ENCODE peak calls at places on chromosomes 7 and 10, in four cellular contexts. One of them, this sample, is unnamed.

GRCh38 chr7:116588641-116589594 is 64.1 kb downstream of the CAV1 start:
- DNase-seq in spleen: no peak
- DNase-seq in HCT116: peak
- DNase-seq in Peyer's patch: no peak
- DNase-seq in this sample: peak

GRCh38 chr7:27156901-27157716 is 634 bp upstream of the HOXA7 start:
- DNase-seq in spleen: peak
- DNase-seq in HCT116: no peak
- DNase-seq in Peyer's patch: peak
- DNase-seq in this sample: no peak

GRCh38 chr10:115948415-115948814 is 324.6 kb downstream of the GFRA1 start:
- DNase-seq in spleen: no peak
- DNase-seq in HCT116: no peak
- DNase-seq in Peyer's patch: no peak
- DNase-seq in this sample: peak

GRCh38 chr10:25226775-25227682 is 52.2 kb downstream of the GPR158 start:
- DNase-seq in spleen: no peak
- DNase-seq in HCT116: peak
- DNase-seq in Peyer's patch: no peak
- DNase-seq in this sample: peak

GRCh38 chr7:121395494-121395960 is 581 bp downstream of the FAM3C start:
- DNase-seq in spleen: peak
- DNase-seq in HCT116: no peak
- DNase-seq in Peyer's patch: peak
- DNase-seq in this sample: peak

GRCh38 chr7:88344956-88345832 is 38.5 kb upstream of the STEAP4 start:
- DNase-seq in spleen: peak
- DNase-seq in HCT116: peak
- DNase-seq in Peyer's patch: no peak
- DNase-seq in this sample: peak

GRCh38 chr10:124611738-124612137 is 132.4 kb downstream of the FAM53B start:
- DNase-seq in spleen: peak
- DNase-seq in HCT116: no peak
- DNase-seq in Peyer's patch: peak
- DNase-seq in this sample: peak

GRCh38 chr10:80468806-80469421 is 14.8 kb downstream of the TSPAN14 start:
- DNase-seq in spleen: no peak
- DNase-seq in HCT116: no peak
- DNase-seq in Peyer's patch: no peak
- DNase-seq in this sample: no peak

GRCh38 chr10:110993024-110993693 is 73.8 kb downstream of the SHOC2 start:
- DNase-seq in spleen: no peak
- DNase-seq in HCT116: no peak
- DNase-seq in Peyer's patch: no peak
- DNase-seq in this sample: peak

GRCh38 chr7:30142710-30143109 is 7.9 kb downstream of the MTURN start:
- DNase-seq in spleen: no peak
- DNase-seq in HCT116: peak
- DNase-seq in Peyer's patch: no peak
- DNase-seq in this sample: no peak

GRCh38 chr7:490461-491291 is 29.0 kb downstream of the PDGFA start:
- DNase-seq in spleen: peak
- DNase-seq in HCT116: no peak
- DNase-seq in Peyer's patch: no peak
- DNase-seq in this sample: no peak

GRCh38 chr7:92461027-92462003 is 14.0 kb downstream of the GATAD1 start:
- DNase-seq in spleen: no peak
- DNase-seq in HCT116: peak
- DNase-seq in Peyer's patch: no peak
- DNase-seq in this sample: peak

GRCh38 chr7:83065714-83066113 is 97.0 kb downstream of the PCLO start:
- DNase-seq in spleen: no peak
- DNase-seq in HCT116: no peak
- DNase-seq in Peyer's patch: no peak
- DNase-seq in this sample: peak

GRCh38 chr7:27314111-27314510 is 71.5 kb downstream of the EVX1 start:
- DNase-seq in spleen: no peak
- DNase-seq in HCT116: no peak
- DNase-seq in Peyer's patch: no peak
- DNase-seq in this sample: no peak

GRCh38 chr10:99711129-99711719 is 20.7 kb downstream of the COX15 start:
- DNase-seq in spleen: no peak
- DNase-seq in HCT116: peak
- DNase-seq in Peyer's patch: no peak
- DNase-seq in this sample: peak

GRCh38 chr10:3126741-3127342 is 45.7 kb downstream of the PITRM1 start:
- DNase-seq in spleen: no peak
- DNase-seq in HCT116: no peak
- DNase-seq in Peyer's patch: no peak
- DNase-seq in this sample: no peak

GRCh38 chr10:94077042-94077441 is 83.3 kb downstream of the PLCE1 start:
- DNase-seq in spleen: no peak
- DNase-seq in HCT116: no peak
- DNase-seq in Peyer's patch: no peak
- DNase-seq in this sample: no peak

GRCh38 chr10:86258488-86258887 is 108.1 kb downstream of the GRID1 start:
- DNase-seq in spleen: no peak
- DNase-seq in HCT116: no peak
- DNase-seq in Peyer's patch: no peak
- DNase-seq in this sample: no peak

GRCh38 chr7:4682621-4683042 is 537 bp downstream of the FOXK1 start:
- DNase-seq in spleen: peak
- DNase-seq in HCT116: no peak
- DNase-seq in Peyer's patch: peak
- DNase-seq in this sample: peak

GRCh38 chr10:69104994-69105790 is 17.3 kb downstream of the SRGN start:
- DNase-seq in spleen: no peak
- DNase-seq in HCT116: no peak
- DNase-seq in Peyer's patch: no peak
- DNase-seq in this sample: no peak

GRCh38 chr7:108093903-108094302 is 36.3 kb downstream of the LAMB4 start:
- DNase-seq in spleen: no peak
- DNase-seq in HCT116: no peak
- DNase-seq in Peyer's patch: no peak
- DNase-seq in this sample: no peak

GRCh38 chr10:30098624-30099023 is 39.2 kb upstream of the JCAD start:
- DNase-seq in spleen: no peak
- DNase-seq in HCT116: no peak
- DNase-seq in Peyer's patch: no peak
- DNase-seq in this sample: no peak

GRCh38 chr10:46547881-46548780 is 8.3 kb downstream of the GPRIN2 start:
- DNase-seq in spleen: peak
- DNase-seq in HCT116: no peak
- DNase-seq in Peyer's patch: peak
- DNase-seq in this sample: no peak

GRCh38 chr7:129103561-129104324 is 40.8 kb upstream of the TSPAN33 start:
- DNase-seq in spleen: no peak
- DNase-seq in HCT116: no peak
- DNase-seq in Peyer's patch: no peak
- DNase-seq in this sample: no peak

GRCh38 chr7:151410405-151411390 is 860 bp upstream of the WDR86 start:
- DNase-seq in spleen: peak
- DNase-seq in HCT116: no peak
- DNase-seq in Peyer's patch: no peak
- DNase-seq in this sample: no peak

GRCh38 chr7:17289074-17289665 is 9.3 kb upstream of the AHR start:
- DNase-seq in spleen: no peak
- DNase-seq in HCT116: no peak
- DNase-seq in Peyer's patch: no peak
- DNase-seq in this sample: no peak

GRCh38 chr10:72830625-72831024 is 62.9 kb upstream of the OIT3 start:
- DNase-seq in spleen: no peak
- DNase-seq in HCT116: no peak
- DNase-seq in Peyer's patch: no peak
- DNase-seq in this sample: no peak

GRCh38 chr10:23493711-23494110 is 54.8 kb downstream of the OTUD1 start:
- DNase-seq in spleen: no peak
- DNase-seq in HCT116: no peak
- DNase-seq in Peyer's patch: no peak
- DNase-seq in this sample: no peak

GRCh38 chr10:33666686-33667480 is 332.4 kb upstream of the NRP1 start:
- DNase-seq in spleen: no peak
- DNase-seq in HCT116: no peak
- DNase-seq in Peyer's patch: no peak
- DNase-seq in this sample: peak

GRCh38 chr10:75868601-75869000 is 437.2 kb downstream of the LRMDA start:
- DNase-seq in spleen: no peak
- DNase-seq in HCT116: no peak
- DNase-seq in Peyer's patch: no peak
- DNase-seq in this sample: no peak

GRCh38 chr10:15172306-15172840 is 3.9 kb upstream of the NMT2 start:
- DNase-seq in spleen: no peak
- DNase-seq in HCT116: no peak
- DNase-seq in Peyer's patch: no peak
- DNase-seq in this sample: no peak

GRCh38 chr10:106795619-106796018 is 368.9 kb downstream of the SORCS1 start:
- DNase-seq in spleen: no peak
- DNase-seq in HCT116: no peak
- DNase-seq in Peyer's patch: no peak
- DNase-seq in this sample: peak

DNA sequence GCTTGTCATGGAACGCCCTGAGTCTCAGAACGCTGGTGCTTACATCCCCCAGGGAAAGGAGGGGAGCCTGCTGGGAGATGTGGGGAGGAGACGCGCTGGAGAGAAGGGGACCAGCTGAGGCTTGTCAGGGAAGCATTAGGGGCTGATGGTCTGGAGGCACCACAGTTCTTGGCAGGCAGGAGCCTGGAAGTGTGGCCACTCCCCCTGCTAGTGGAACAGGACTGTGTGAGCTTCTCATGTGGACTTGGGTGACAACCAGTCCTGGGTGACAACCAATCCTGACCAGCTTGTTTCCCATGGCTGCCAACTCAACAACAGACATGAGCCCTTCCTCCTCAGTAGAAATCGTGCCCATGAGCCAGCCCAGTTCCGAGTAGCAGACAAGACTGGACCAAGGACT is 87.8 kb downstream of the SPDYE5 start:
- DNase-seq in spleen: no peak
- DNase-seq in HCT116: no peak
- DNase-seq in Peyer's patch: no peak
- DNase-seq in this sample: no peak
- TF ChIP-seq POLR2A in spleen: no peak
- TF ChIP-seq POLR2A in HCT116: no peak
- TF ChIP-seq POLR2A in Peyer's patch: no peak
- TF ChIP-seq POLR2A in this sample: no peak

GRCh38 chr10:45000764-45001381 is at the start of gene ZNF22:
- DNase-seq in spleen: peak
- DNase-seq in HCT116: no peak
- DNase-seq in Peyer's patch: peak
- DNase-seq in this sample: peak

GRCh38 chr10:45003432-45004000 is 2.8 kb downstream of the ZNF22 start:
- DNase-seq in spleen: no peak
- DNase-seq in HCT116: no peak
- DNase-seq in Peyer's patch: no peak
- DNase-seq in this sample: peak

GRCh38 chr10:45000138-45000763 is 472 bp upstream of the ZNF22 start:
- DNase-seq in spleen: no peak
- DNase-seq in HCT116: no peak
- DNase-seq in Peyer's patch: no peak
- DNase-seq in this sample: peak

GRCh38 chr10:45004661-45005060 is 3.9 kb downstream of the ZNF22 start:
- DNase-seq in spleen: no peak
- DNase-seq in HCT116: no peak
- DNase-seq in Peyer's patch: no peak
- DNase-seq in this sample: no peak

DNA sequence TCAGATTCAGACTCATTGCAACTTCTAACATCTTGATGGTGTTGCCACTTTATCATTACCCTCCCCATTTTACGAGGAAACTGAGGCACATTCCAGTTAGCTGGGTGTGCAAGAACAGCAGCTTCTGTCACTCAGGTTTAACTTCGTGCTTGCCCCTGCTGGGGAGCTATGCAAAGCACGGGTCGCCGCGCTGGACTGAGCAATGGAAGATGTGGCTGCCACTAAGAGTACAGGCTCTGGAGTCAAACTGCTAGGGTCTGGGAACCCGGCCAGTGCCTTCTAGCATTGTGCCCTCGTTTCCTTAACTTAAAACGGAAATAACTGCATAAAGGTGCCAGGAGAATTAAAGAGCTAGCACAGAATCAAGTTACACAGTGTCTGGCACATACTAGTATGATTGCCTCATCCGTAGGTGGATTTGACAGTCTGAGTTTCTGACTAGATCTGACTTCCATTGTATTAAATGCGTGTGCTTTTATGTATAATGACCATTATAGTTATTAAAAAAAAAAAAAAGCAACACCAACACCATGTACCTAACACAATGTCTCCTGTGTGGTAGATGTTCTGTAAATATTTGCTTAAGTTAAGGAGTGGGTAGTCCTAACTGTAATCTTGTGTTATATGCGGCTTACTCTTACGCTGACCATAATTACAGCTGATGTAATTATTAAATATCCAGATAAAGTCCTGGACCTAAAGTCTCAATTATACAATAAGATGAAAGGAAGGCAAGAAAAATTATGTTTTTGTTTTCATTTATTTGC is 842 bp downstream of the ZNF22 start:
- DNase-seq in spleen: peak
- DNase-seq in HCT116: no peak
- DNase-seq in Peyer's patch: peak
- DNase-seq in this sample: peak
- TF ChIP-seq POLR2A in spleen: no peak
- TF ChIP-seq POLR2A in HCT116: no peak
- TF ChIP-seq POLR2A in Peyer's patch: no peak
- TF ChIP-seq POLR2A in this sample: no peak

DNA sequence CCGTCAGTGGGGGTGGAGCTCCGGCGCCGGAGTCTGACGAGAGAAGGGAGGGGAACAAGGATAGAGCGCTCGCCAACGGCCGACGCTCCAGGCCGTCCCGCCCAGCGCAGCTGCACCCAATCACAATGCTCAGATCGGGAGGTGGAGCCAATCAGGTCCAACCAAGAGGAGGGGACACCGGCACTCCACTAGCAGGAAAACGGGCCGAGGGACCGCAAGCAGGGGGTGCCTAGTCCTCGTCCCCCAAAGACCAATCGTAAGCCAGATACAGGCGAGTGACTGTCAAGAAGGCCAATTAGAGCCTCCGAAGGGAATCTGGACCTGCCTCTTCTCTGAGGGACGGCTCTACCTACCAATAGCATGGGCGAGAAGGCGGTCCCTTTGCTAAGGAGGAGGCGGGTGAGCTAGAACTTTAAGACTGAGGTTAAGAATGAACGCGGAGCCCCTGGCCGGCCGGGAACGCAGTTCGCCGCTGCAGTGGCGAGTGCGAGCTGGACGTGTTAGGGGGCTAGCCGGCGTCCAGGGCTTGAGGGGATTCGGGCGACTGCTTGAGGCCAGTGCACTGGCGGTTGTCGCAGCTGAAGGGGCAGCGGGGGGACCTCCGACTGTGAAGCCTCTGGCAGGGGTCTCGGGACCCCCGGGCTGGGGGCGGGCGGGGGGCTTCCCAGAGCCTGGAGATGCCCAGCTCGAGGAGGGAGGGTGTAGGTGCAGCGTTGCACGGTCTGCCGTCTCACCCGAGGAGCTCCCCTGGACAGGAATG is at the start of gene FBXO24:
- DNase-seq in spleen: peak
- DNase-seq in HCT116: peak
- DNase-seq in Peyer's patch: peak
- DNase-seq in this sample: peak
- TF ChIP-seq POLR2A in spleen: no peak
- TF ChIP-seq POLR2A in HCT116: no peak
- TF ChIP-seq POLR2A in Peyer's patch: peak
- TF ChIP-seq POLR2A in this sample: peak

GRCh38 chr7:74173866-74174605 is at the start of gene EIF4H:
- DNase-seq in spleen: peak
- DNase-seq in HCT116: peak
- DNase-seq in Peyer's patch: peak
- DNase-seq in this sample: peak
- TF ChIP-seq POLR2A in spleen: no peak
- TF ChIP-seq POLR2A in HCT116: peak
- TF ChIP-seq POLR2A in Peyer's patch: peak
- TF ChIP-seq POLR2A in this sample: peak